ENCODE peak calls at places on chromosomes 16 and 17, in five cellular contexts. One of them, this sample, is unnamed.

GRCh38 chr17:42289863-42290165 is 1.5 kb downstream of the STAT5A start:
- DNase-seq in H9: no peak
- DNase-seq in mammary epithelial cell: no peak
- DNase-seq in PC-9: no peak
- DNase-seq in MM.1S: no peak
- DNase-seq in this sample: no peak

GRCh38 chr17:58402679-58403078 is 14.7 kb downstream of the RNF43 start:
- DNase-seq in H9: peak; percentile 54
- DNase-seq in mammary epithelial cell: peak; percentile 91
- DNase-seq in PC-9: peak; percentile 14
- DNase-seq in MM.1S: no peak
- DNase-seq in this sample: peak; percentile 95

GRCh38 chr17:8362651-8363332 is 13.7 kb downstream of the KRABD2 start:
- DNase-seq in H9: no peak
- DNase-seq in mammary epithelial cell: peak; percentile 25
- DNase-seq in PC-9: no peak
- DNase-seq in MM.1S: no peak
- DNase-seq in this sample: no peak

GRCh38 chr17:82775033-82775823 is 23.4 kb downstream of the TBCD start:
- DNase-seq in H9: peak; percentile 91
- DNase-seq in mammary epithelial cell: no peak
- DNase-seq in PC-9: peak; percentile 64
- DNase-seq in MM.1S: no peak
- DNase-seq in this sample: peak; percentile 70

GRCh38 chr16:50529334-50529733 is 18.9 kb upstream of the NKD1 start:
- DNase-seq in H9: no peak
- DNase-seq in mammary epithelial cell: no peak
- DNase-seq in PC-9: no peak
- DNase-seq in MM.1S: no peak
- DNase-seq in this sample: no peak

GRCh38 chr17:81030726-81031570 is 4.0 kb upstream of the BAIAP2 start:
- DNase-seq in H9: no peak
- DNase-seq in mammary epithelial cell: no peak
- DNase-seq in PC-9: no peak
- DNase-seq in MM.1S: no peak
- DNase-seq in this sample: no peak

GRCh38 chr16:47732122-47732805 is 271.1 kb downstream of the PHKB start:
- DNase-seq in H9: no peak
- DNase-seq in mammary epithelial cell: peak; percentile 96
- DNase-seq in PC-9: no peak
- DNase-seq in MM.1S: no peak
- DNase-seq in this sample: peak; percentile 81

GRCh38 chr17:8120520-8121443 is 2.5 kb upstream of the ALOXE3 start:
- DNase-seq in H9: peak; percentile 97
- DNase-seq in mammary epithelial cell: peak; percentile 91
- DNase-seq in PC-9: peak; percentile 94
- DNase-seq in MM.1S: peak; percentile 89
- DNase-seq in this sample: peak; percentile 93

GRCh38 chr16:35195173-35195863 is 1735.9 kb downstream of the TP53TG3F start:
- DNase-seq in H9: no peak
- DNase-seq in mammary epithelial cell: no peak
- DNase-seq in PC-9: no peak
- DNase-seq in MM.1S: no peak
- DNase-seq in this sample: no peak

GRCh38 chr17:82970067-82970466 is 109.3 kb upstream of the METRNL start:
- DNase-seq in H9: peak; percentile 16
- DNase-seq in mammary epithelial cell: no peak
- DNase-seq in PC-9: no peak
- DNase-seq in MM.1S: no peak
- DNase-seq in this sample: no peak

GRCh38 chr16:69647020-69647419 is 79.3 kb downstream of the NQO1 start:
- DNase-seq in H9: no peak
- DNase-seq in mammary epithelial cell: no peak
- DNase-seq in PC-9: no peak
- DNase-seq in MM.1S: no peak
- DNase-seq in this sample: no peak

GRCh38 chr17:73013816-73014663 is 78.4 kb downstream of the SLC39A11 start:
- DNase-seq in H9: no peak
- DNase-seq in mammary epithelial cell: no peak
- DNase-seq in PC-9: peak; percentile 5
- DNase-seq in MM.1S: no peak
- DNase-seq in this sample: peak; percentile 66

GRCh38 chr16:1741553-1742165 is 29.7 kb downstream of the NME3 start:
- DNase-seq in H9: no peak
- DNase-seq in mammary epithelial cell: no peak
- DNase-seq in PC-9: no peak
- DNase-seq in MM.1S: no peak
- DNase-seq in this sample: no peak

GRCh38 chr16:27108051-27108770 is 41.5 kb downstream of the C16orf82 start:
- DNase-seq in H9: no peak
- DNase-seq in mammary epithelial cell: no peak
- DNase-seq in PC-9: no peak
- DNase-seq in MM.1S: no peak
- DNase-seq in this sample: no peak

GRCh38 chr17:27384261-27384701 is 72.0 kb upstream of the KSR1 start:
- DNase-seq in H9: no peak
- DNase-seq in mammary epithelial cell: peak; percentile 97
- DNase-seq in PC-9: peak; percentile 71
- DNase-seq in MM.1S: no peak
- DNase-seq in this sample: peak; percentile 18

GRCh38 chr16:72952404-72953301 is 95.3 kb downstream of the ZFHX3 start:
- DNase-seq in H9: no peak
- DNase-seq in mammary epithelial cell: no peak
- DNase-seq in PC-9: peak; percentile 43
- DNase-seq in MM.1S: no peak
- DNase-seq in this sample: no peak

GRCh38 chr17:48646183-48647102 is 20.3 kb upstream of the HOXB9 start:
- DNase-seq in H9: peak; percentile 74
- DNase-seq in mammary epithelial cell: no peak
- DNase-seq in PC-9: no peak
- DNase-seq in MM.1S: no peak
- DNase-seq in this sample: peak; percentile 86

GRCh38 chr17:68198931-68199836 is 48.7 kb upstream of the AMZ2 start:
- DNase-seq in H9: peak; percentile 74
- DNase-seq in mammary epithelial cell: peak; percentile 37
- DNase-seq in PC-9: no peak
- DNase-seq in MM.1S: no peak
- DNase-seq in this sample: peak; percentile 42

GRCh38 chr16:25109643-25110042 is 1.9 kb upstream of the LCMT1 start:
- DNase-seq in H9: no peak
- DNase-seq in mammary epithelial cell: peak; percentile 90
- DNase-seq in PC-9: peak; percentile 72
- DNase-seq in MM.1S: no peak
- DNase-seq in this sample: no peak

GRCh38 chr16:83298541-83298940 is 509.2 kb upstream of the HSBP1 start:
- DNase-seq in H9: no peak
- DNase-seq in mammary epithelial cell: no peak
- DNase-seq in PC-9: no peak
- DNase-seq in MM.1S: no peak
- DNase-seq in this sample: no peak

GRCh38 chr17:68398731-68399637 is 58.3 kb downstream of the WIPI1 start:
- DNase-seq in H9: peak; percentile 81
- DNase-seq in mammary epithelial cell: peak; percentile 32
- DNase-seq in PC-9: peak; percentile 68
- DNase-seq in MM.1S: peak; percentile 69
- DNase-seq in this sample: peak; percentile 87

GRCh38 chr16:51153275-51153991 is 2.4 kb upstream of the SALL1 start:
- DNase-seq in H9: peak; percentile 49
- DNase-seq in mammary epithelial cell: no peak
- DNase-seq in PC-9: no peak
- DNase-seq in MM.1S: no peak
- DNase-seq in this sample: peak; percentile 85

GRCh38 chr17:58693751-58694150 is 1.3 kb downstream of the RAD51C start:
- DNase-seq in H9: no peak
- DNase-seq in mammary epithelial cell: no peak
- DNase-seq in PC-9: no peak
- DNase-seq in MM.1S: no peak
- DNase-seq in this sample: no peak

GRCh38 chr16:57473906-57474305 is 11.4 kb downstream of the POLR2C start:
- DNase-seq in H9: no peak
- DNase-seq in mammary epithelial cell: no peak
- DNase-seq in PC-9: no peak
- DNase-seq in MM.1S: no peak
- DNase-seq in this sample: no peak

GRCh38 chr16:57476546-57477410 is 9.5 kb downstream of the DOK4 start:
- DNase-seq in H9: peak; percentile 62
- DNase-seq in mammary epithelial cell: no peak
- DNase-seq in PC-9: no peak
- DNase-seq in MM.1S: no peak
- DNase-seq in this sample: no peak

GRCh38 chr16:57475711-57476339 is 10.5 kb downstream of the DOK4 start:
- DNase-seq in H9: peak; percentile 96
- DNase-seq in mammary epithelial cell: no peak
- DNase-seq in PC-9: no peak
- DNase-seq in MM.1S: peak; percentile 74
- DNase-seq in this sample: peak; percentile 98

GRCh38 chr16:57473176-57473840 is 10.8 kb downstream of the POLR2C start:
- DNase-seq in H9: peak; percentile 26
- DNase-seq in mammary epithelial cell: no peak
- DNase-seq in PC-9: no peak
- DNase-seq in MM.1S: no peak
- DNase-seq in this sample: no peak

GRCh38 chr16:57474671-57475661 is 11.3 kb downstream of the DOK4 start:
- DNase-seq in H9: peak; percentile 24
- DNase-seq in mammary epithelial cell: no peak
- DNase-seq in PC-9: no peak
- DNase-seq in MM.1S: no peak
- DNase-seq in this sample: no peak
- H3K79me2 ChIP-seq in H9: no peaks in the 10 kb centered on the region
- H3K79me2 ChIP-seq in mammary epithelial cell: no peaks in the 10 kb centered on the region
- H3K79me2 ChIP-seq in PC-9: no peaks in the 10 kb centered on the region
- H3K79me2 ChIP-seq in MM.1S: no peaks in the 10 kb centered on the region
- H3K79me2 ChIP-seq in this sample: no peaks in the 10 kb centered on the region

DNA sequence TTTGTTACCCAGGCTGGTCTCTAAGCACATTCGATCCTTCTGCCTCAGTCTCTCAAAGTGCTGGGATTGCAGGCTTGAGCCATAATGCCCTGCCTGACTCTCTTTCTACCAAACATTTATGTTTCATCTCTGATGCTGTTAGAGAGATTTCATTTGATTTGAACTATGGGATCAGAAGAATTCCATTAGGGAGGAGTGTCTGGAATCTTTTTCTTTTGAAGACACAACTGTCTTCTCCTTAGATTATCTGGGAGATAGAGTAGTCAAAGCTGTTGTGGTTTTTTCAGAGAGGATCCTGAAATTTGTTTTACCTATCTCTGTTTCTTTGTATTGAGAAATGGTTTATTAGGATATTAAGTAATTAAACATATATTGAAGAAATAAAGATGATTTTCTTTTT is 29.4 kb downstream of the WIPF2 start:
- DNase-seq in H9: no peak
- DNase-seq in mammary epithelial cell: no peak
- DNase-seq in PC-9: no peak
- DNase-seq in MM.1S: no peak
- DNase-seq in this sample: no peak
- H3K79me2 ChIP-seq in H9: no peaks in the 10 kb centered on the region
- H3K79me2 ChIP-seq in mammary epithelial cell: peaks cover 93% of the 10 kb centered on the region
- H3K79me2 ChIP-seq in PC-9: peaks cover 69% of the 10 kb centered on the region
- H3K79me2 ChIP-seq in MM.1S: peaks cover 56% of the 10 kb centered on the region
- H3K79me2 ChIP-seq in this sample: peaks cover 2% of the 10 kb centered on the region

DNA sequence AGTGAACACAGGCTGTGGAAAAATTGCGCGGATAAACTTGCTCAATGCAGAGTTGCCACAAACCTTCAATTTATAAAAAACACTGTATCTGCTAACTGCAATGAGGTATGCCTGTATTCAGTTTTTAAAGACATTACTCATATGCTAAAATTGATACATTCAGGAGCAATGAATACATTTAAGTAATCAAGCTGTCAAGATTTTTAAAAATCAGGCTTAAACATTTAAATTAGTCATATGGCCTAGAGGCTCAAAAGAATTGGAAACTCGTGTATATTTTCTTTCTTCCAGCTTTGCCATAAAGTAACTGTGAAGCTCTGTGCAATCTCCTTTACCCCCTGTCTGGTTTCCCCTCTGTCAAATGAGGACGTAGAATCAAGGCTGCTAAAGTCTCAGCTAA is 4.1 kb downstream of the SYNRG start:
- DNase-seq in H9: no peak
- DNase-seq in mammary epithelial cell: no peak
- DNase-seq in PC-9: no peak
- DNase-seq in MM.1S: no peak
- DNase-seq in this sample: no peak
- H3K79me2 ChIP-seq in H9: no peaks in the 10 kb centered on the region
- H3K79me2 ChIP-seq in mammary epithelial cell: peaks cover 60% of the 10 kb centered on the region
- H3K79me2 ChIP-seq in PC-9: peaks cover 49% of the 10 kb centered on the region
- H3K79me2 ChIP-seq in MM.1S: peaks cover 81% of the 10 kb centered on the region
- H3K79me2 ChIP-seq in this sample: peaks cover 6% of the 10 kb centered on the region

GRCh38 chr16:89343501-89344291 is 126.2 kb downstream of the ZNF778 start:
- DNase-seq in H9: no peak
- DNase-seq in mammary epithelial cell: peak; percentile 45
- DNase-seq in PC-9: no peak
- DNase-seq in MM.1S: no peak
- DNase-seq in this sample: no peak
- H3K79me2 ChIP-seq in H9: peaks cover 66% of the 10 kb centered on the region
- H3K79me2 ChIP-seq in mammary epithelial cell: peaks cover 100% of the 10 kb centered on the region
- H3K79me2 ChIP-seq in PC-9: peaks cover 100% of the 10 kb centered on the region
- H3K79me2 ChIP-seq in MM.1S: peaks cover 100% of the 10 kb centered on the region
- H3K79me2 ChIP-seq in this sample: peaks cover 90% of the 10 kb centered on the region

GRCh38 chr16:81617021-81617346 is 162.1 kb upstream of the PLCG2 start:
- DNase-seq in H9: no peak
- DNase-seq in mammary epithelial cell: no peak
- DNase-seq in PC-9: no peak
- DNase-seq in MM.1S: no peak
- DNase-seq in this sample: no peak
- H3K79me2 ChIP-seq in H9: peaks cover 2% of the 10 kb centered on the region
- H3K79me2 ChIP-seq in mammary epithelial cell: peaks cover 90% of the 10 kb centered on the region
- H3K79me2 ChIP-seq in PC-9: peaks cover 18% of the 10 kb centered on the region
- H3K79me2 ChIP-seq in MM.1S: peaks cover 6% of the 10 kb centered on the region
- H3K79me2 ChIP-seq in this sample: peaks cover 13% of the 10 kb centered on the region

GRCh38 chr17:16952401-16952800 is 19.5 kb downstream of the TNFRSF13B start:
- DNase-seq in H9: no peak
- DNase-seq in mammary epithelial cell: no peak
- DNase-seq in PC-9: no peak
- DNase-seq in MM.1S: no peak
- DNase-seq in this sample: no peak

GRCh38 chr17:16953841-16954240 is 18.1 kb downstream of the TNFRSF13B start:
- DNase-seq in H9: no peak
- DNase-seq in mammary epithelial cell: no peak
- DNase-seq in PC-9: no peak
- DNase-seq in MM.1S: no peak
- DNase-seq in this sample: no peak

GRCh38 chr17:16950488-16950887 is 21.4 kb downstream of the TNFRSF13B start:
- DNase-seq in H9: no peak
- DNase-seq in mammary epithelial cell: no peak
- DNase-seq in PC-9: no peak
- DNase-seq in MM.1S: peak; percentile 15
- DNase-seq in this sample: no peak

GRCh38 chr17:16954541-16954940 is 17.4 kb downstream of the TNFRSF13B start:
- DNase-seq in H9: no peak
- DNase-seq in mammary epithelial cell: no peak
- DNase-seq in PC-9: no peak
- DNase-seq in MM.1S: no peak
- DNase-seq in this sample: no peak

GRCh38 chr17:16953347-16953746 is 18.6 kb downstream of the TNFRSF13B start:
- DNase-seq in H9: no peak
- DNase-seq in mammary epithelial cell: no peak
- DNase-seq in PC-9: no peak
- DNase-seq in MM.1S: no peak
- DNase-seq in this sample: no peak
- H3K79me2 ChIP-seq in H9: no peaks in the 10 kb centered on the region
- H3K79me2 ChIP-seq in mammary epithelial cell: no peaks in the 10 kb centered on the region
- H3K79me2 ChIP-seq in PC-9: no peaks in the 10 kb centered on the region
- H3K79me2 ChIP-seq in MM.1S: peaks cover 98% of the 10 kb centered on the region
- H3K79me2 ChIP-seq in this sample: no peaks in the 10 kb centered on the region

This sample was measured in mesendoderm.